ENCODE peak calls at places on chromosomes 6 and 20, in ten cellular contexts. Z, G, J, H, T, F, K, O, X and S are unnamed samples.

GRCh38 chr20:62707981-62708521 is 585 bp upstream of the NTSR1 start:
- DNase-seq in T (no peak), K (no peak), J (peak), H (no peak), O (no peak), Z (no peak), G (no peak), F (no peak), X (no peak), S (no peak)

GRCh38 chr6:2103644-2104523 is 141.5 kb downstream of the GMDS start:
- DNase-seq in X (peak), T (peak), H (peak), O (peak), Z (peak), G (no peak), K (peak), J (no peak), F (no peak), S (no peak)

GRCh38 chr20:6824401-6824800 is 56.9 kb downstream of the BMP2 start:
- DNase-seq in T (no peak), Z (no peak), K (no peak), H (no peak), J (no peak), F (no peak), G (no peak), X (no peak), O (no peak), S (no peak)

GRCh38 chr6:151443449-151443848 is 8.5 kb downstream of the RMND1 start:
- DNase-seq in J (no peak), K (no peak), X (no peak), H (no peak), O (no peak), Z (no peak), F (no peak), T (no peak), G (no peak), S (no peak)

GRCh38 chr6:169664227-169664626 is 37.6 kb downstream of the WDR27 start:
- DNase-seq in X (no peak), O (no peak), G (no peak), T (no peak), Z (no peak), F (peak), K (no peak), J (no peak), H (no peak), S (no peak)

GRCh38 chr6:11609324-11610071 is 71.9 kb downstream of the TMEM170B start:
- DNase-seq in F (no peak), K (peak), O (peak), J (no peak), T (no peak), Z (peak), H (peak), X (no peak), G (no peak), S (no peak)

GRCh38 chr6:8906699-8907098 is 471.4 kb upstream of the SLC35B3 start:
- DNase-seq in H (no peak), F (no peak), X (no peak), J (no peak), K (no peak), G (no peak), O (no peak), Z (no peak), T (no peak), S (no peak)

GRCh38 chr6:159761135-159761872 is 541 bp upstream of the ACAT2 start:
- DNase-seq in X (peak), H (peak), Z (no peak), G (no peak), O (peak), J (no peak), K (no peak), F (peak), T (no peak), S (peak)

GRCh38 chr20:22403860-22404608 is 180.3 kb downstream of the FOXA2 start:
- DNase-seq in K (no peak), G (no peak), H (no peak), T (no peak), X (no peak), Z (no peak), F (no peak), O (no peak), J (no peak), S (no peak)

GRCh38 chr6:126110494-126111270 is 124.3 kb downstream of the TRMT11 start:
- DNase-seq in T (no peak), G (no peak), O (no peak), X (no peak), F (no peak), H (no peak), K (no peak), Z (no peak), J (no peak), S (no peak)

GRCh38 chr20:787827-788226 is 19.5 kb upstream of the SLC52A3 start:
- DNase-seq in G (no peak), K (no peak), J (no peak), H (no peak), T (no peak), X (no peak), Z (no peak), O (no peak), F (no peak), S (no peak)

GRCh38 chr6:149138093-149138492 is 179.4 kb upstream of the TAB2 start:
- DNase-seq in O (no peak), K (no peak), T (no peak), Z (no peak), J (no peak), H (no peak), X (no peak), F (no peak), G (no peak), S (no peak)

GRCh38 chr6:7557652-7558051 is 16.2 kb downstream of the DSP start:
- DNase-seq in X (no peak), T (no peak), O (no peak), J (no peak), H (no peak), Z (no peak), G (no peak), F (no peak), K (no peak), S (no peak)

GRCh38 chr6:35177139-35177538 is 36.0 kb upstream of the TCP11 start:
- DNase-seq in Z (no peak), O (peak), H (no peak), F (no peak), T (no peak), K (no peak), X (no peak), G (no peak), J (no peak), S (no peak)

GRCh38 chr20:16528078-16528477 is 45.2 kb downstream of the KIF16B start:
- DNase-seq in T (peak), G (no peak), F (no peak), H (peak), O (peak), Z (peak), K (no peak), J (no peak), X (no peak), S (no peak)

GRCh38 chr20:46797201-46797600 is 87.8 kb downstream of the SLC2A10 start:
- DNase-seq in Z (no peak), X (no peak), H (no peak), T (no peak), F (no peak), J (peak), K (no peak), O (no peak), G (no peak), S (no peak)

GRCh38 chr6:159654483-159655098 is 38.5 kb downstream of the SOD2 start:
- DNase-seq in G (peak), Z (peak), K (peak), T (no peak), X (peak), F (no peak), H (peak), O (peak), J (no peak), S (no peak)

GRCh38 chr20:50055524-50056083 is 57.3 kb downstream of the UBE2V1 start:
- DNase-seq in K (no peak), Z (no peak), G (no peak), T (no peak), J (no peak), H (no peak), X (no peak), O (no peak), F (no peak), S (no peak)

GRCh38 chr6:617485-618100 is 39.3 kb downstream of the HUS1B start:
- DNase-seq in O (no peak), Z (no peak), J (no peak), H (no peak), T (no peak), X (no peak), K (no peak), F (no peak), G (no peak), S (no peak)

GRCh38 chr20:10673831-10674683 is at the start of gene JAG1:
- DNase-seq in J (peak), F (peak), X (peak), K (peak), H (peak), T (peak), O (peak), G (peak), Z (peak), S (peak)

GRCh38 chr20:9400371-9401025 is 113.9 kb upstream of the LAMP5 start:
- DNase-seq in O (peak), Z (peak), H (peak), T (no peak), J (no peak), F (no peak), K (no peak), G (no peak), X (no peak), S (no peak)